ENCODE peak calls at places on chromosomes 5 and 9, in nine cellular contexts. S, B, P, J, M, R, Q, W and Z are unnamed samples.

GRCh38 chr9:7178729-7179128 is 421.0 kb downstream of the KDM4C start:
- DNase-seq in S (no peak), B (no peak), P (no peak), J (no peak), M (no peak), R (no peak), Q (no peak), W (no peak), Z (no peak)

GRCh38 chr5:37738057-37738691 is 101.7 kb downstream of the GDNF start:
- DNase-seq in S (no peak), B (no peak), P (no peak), J (no peak), M (no peak), R (no peak), Q (no peak), W (peak; percentile 93), Z (peak; percentile 68)

GRCh38 chr5:180873628-180874520 is 12.8 kb upstream of the ZFP62 start:
- DNase-seq in S (no peak), B (no peak), P (peak; percentile 36), J (peak; percentile 74), M (no peak), R (no peak), Q (peak; percentile 73), W (peak; percentile 38), Z (no peak)

GRCh38 chr9:89941875-89942274 is 337.1 kb downstream of the GADD45G start:
- DNase-seq in S (no peak), B (no peak), P (no peak), J (no peak), M (no peak), R (no peak), Q (no peak), W (no peak), Z (peak; percentile 77)

GRCh38 chr5:146313027-146313426 is 25.6 kb upstream of the POU4F3 start:
- DNase-seq in S (no peak), B (no peak), P (no peak), J (no peak), M (no peak), R (no peak), Q (no peak), W (no peak), Z (no peak)

GRCh38 chr9:122281368-122281767 is 16.7 kb downstream of the MRRF start:
- DNase-seq in S (no peak), B (no peak), P (no peak), J (no peak), M (no peak), R (no peak), Q (no peak), W (no peak), Z (no peak)

GRCh38 chr5:145237843-145238242 is 597.3 kb downstream of the PRELID2 start:
- DNase-seq in S (no peak), B (peak; percentile 34), P (no peak), J (peak; percentile 47), M (peak; percentile 53), R (no peak), Q (peak; percentile 79), W (peak; percentile 53), Z (no peak)

GRCh38 chr9:82247318-82247717 is 258.7 kb downstream of the SPATA31D1 start:
- DNase-seq in S (no peak), B (no peak), P (no peak), J (no peak), M (no peak), R (no peak), Q (peak; percentile 9), W (no peak), Z (no peak)

GRCh38 chr5:56080375-56081052 is 85.8 kb upstream of the IL6ST start:
- DNase-seq in S (no peak), B (no peak), P (no peak), J (no peak), M (no peak), R (no peak), Q (peak; percentile 27), W (no peak), Z (no peak)

GRCh38 chr9:112351184-112351583 is 17.8 kb upstream of the PTBP3 start:
- DNase-seq in S (no peak), B (no peak), P (no peak), J (no peak), M (no peak), R (no peak), Q (no peak), W (no peak), Z (no peak)

GRCh38 chr5:125372694-125373621 is 626.5 kb upstream of the ZNF608 start:
- DNase-seq in S (no peak), B (no peak), P (no peak), J (no peak), M (no peak), R (no peak), Q (no peak), W (peak; percentile 63), Z (no peak)

GRCh38 chr5:157520911-157521703 is 54.5 kb downstream of the ADAM19 start:
- DNase-seq in S (no peak), B (no peak), P (peak; percentile 45), J (no peak), M (no peak), R (no peak), Q (no peak), W (no peak), Z (no peak)
- TF ChIP-seq CTCF in S (no peak), B (no peak), P (no peak), J (no peak), M (no peak), R (no peak), Q (no peak), W (peak; percentile 46), Z (no peak)

GRCh38 chr9:104088416-104088815 is 5.7 kb upstream of the SMC2 start:
- DNase-seq in S (no peak), B (no peak), P (no peak), J (no peak), M (no peak), R (no peak), Q (no peak), W (no peak), Z (no peak)

GRCh38 chr9:104091028-104091590 is 3.0 kb upstream of the SMC2 start:
- DNase-seq in S (no peak), B (no peak), P (no peak), J (peak; percentile 20), M (no peak), R (no peak), Q (no peak), W (no peak), Z (no peak)

GRCh38 chr9:104090578-104090977 is 3.5 kb upstream of the SMC2 start:
- DNase-seq in S (no peak), B (no peak), P (no peak), J (no peak), M (no peak), R (no peak), Q (no peak), W (no peak), Z (no peak)

GRCh38 chr9:104085538-104085937 is 8.6 kb upstream of the SMC2 start:
- DNase-seq in S (no peak), B (no peak), P (no peak), J (no peak), M (no peak), R (no peak), Q (no peak), W (no peak), Z (no peak)

DNA sequence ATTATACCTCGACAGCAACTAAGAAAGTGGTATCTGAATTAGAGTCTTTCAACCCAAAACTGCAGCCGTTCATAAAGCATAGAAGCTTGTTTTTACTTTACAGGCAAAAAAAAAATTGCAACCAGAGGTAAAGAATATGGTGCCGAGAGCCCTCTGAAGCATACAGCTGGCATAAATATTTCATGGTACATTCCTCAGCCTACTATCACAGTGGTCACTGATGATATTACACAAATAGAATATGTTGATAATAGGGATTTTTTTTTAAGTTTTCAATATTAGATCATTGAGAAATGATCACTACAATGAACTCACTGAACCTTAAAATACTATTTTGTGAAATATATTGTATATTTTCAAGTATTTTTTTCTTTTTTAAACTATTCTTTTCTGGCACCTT is 6.2 kb upstream of the SMC2 start:
- DNase-seq in S (no peak), B (no peak), P (no peak), J (no peak), M (no peak), R (no peak), Q (no peak), W (no peak), Z (no peak)
- TF ChIP-seq CTCF in S (no peak), B (no peak), P (no peak), J (no peak), M (peak; percentile 30), R (no peak), Q (no peak), W (no peak), Z (no peak)

GRCh38 chr9:108416321-108416720 is 439.5 kb downstream of the ACTL7B start:
- DNase-seq in S (no peak), B (no peak), P (no peak), J (no peak), M (no peak), R (no peak), Q (no peak), W (no peak), Z (no peak)
- TF ChIP-seq CTCF in S (no peak), B (no peak), P (no peak), J (no peak), M (no peak), R (no peak), Q (no peak), W (peak; percentile 38), Z (no peak)

GRCh38 chr5:93088566-93088965 is 492.5 kb downstream of the NR2F1-AS1 start:
- DNase-seq in S (no peak), B (no peak), P (no peak), J (no peak), M (no peak), R (no peak), Q (no peak), W (no peak), Z (no peak)

GRCh38 chr5:93090698-93091097 is 490.3 kb downstream of the NR2F1-AS1 start:
- DNase-seq in S (no peak), B (no peak), P (no peak), J (no peak), M (no peak), R (no peak), Q (no peak), W (no peak), Z (no peak)

GRCh38 chr5:93096561-93096960 is 484.5 kb downstream of the NR2F1-AS1 start:
- DNase-seq in S (no peak), B (no peak), P (no peak), J (no peak), M (no peak), R (no peak), Q (no peak), W (no peak), Z (no peak)

GRCh38 chr5:93088997-93089396 is 492.0 kb downstream of the NR2F1-AS1 start:
- DNase-seq in S (no peak), B (no peak), P (no peak), J (no peak), M (no peak), R (no peak), Q (no peak), W (no peak), Z (no peak)

DNA sequence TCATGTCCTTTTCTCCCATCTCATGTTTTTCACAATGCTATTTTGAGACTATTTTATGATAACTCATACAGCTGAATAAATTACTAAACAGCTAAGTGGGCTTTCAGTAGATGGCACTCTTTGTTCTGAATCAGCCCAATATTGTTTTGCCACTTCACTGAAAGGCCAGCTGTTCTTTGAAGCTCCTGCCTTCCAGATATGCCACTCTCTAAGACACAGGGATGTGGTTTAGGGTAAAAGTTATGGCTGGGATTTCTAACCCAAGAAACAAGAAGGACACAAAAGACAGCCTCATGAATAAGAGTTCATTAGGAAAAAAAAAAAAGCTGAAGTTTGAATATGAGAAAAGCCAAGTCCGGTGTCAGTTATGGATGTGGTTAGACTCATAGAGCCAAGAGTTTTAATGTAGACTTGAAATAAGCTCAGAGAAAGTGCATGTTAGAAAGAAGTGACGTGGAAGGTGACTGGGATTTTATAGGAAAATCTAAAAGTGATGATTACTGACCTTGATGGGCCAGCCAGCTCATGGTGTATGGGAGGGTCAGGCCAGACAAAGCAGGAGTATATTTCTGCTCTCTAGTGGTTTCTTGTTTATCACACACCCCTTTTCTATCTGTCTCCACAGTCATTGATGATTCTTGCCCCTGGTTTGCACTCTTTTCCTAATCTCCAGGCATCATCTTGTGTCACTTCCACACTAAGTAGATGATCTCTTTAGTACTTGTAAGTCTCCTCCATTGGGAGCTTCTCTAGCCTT is 488.5 kb downstream of the NR2F1-AS1 start:
- DNase-seq in S (no peak), B (no peak), P (no peak), J (no peak), M (no peak), R (no peak), Q (no peak), W (peak; percentile 30), Z (no peak)
- TF ChIP-seq CTCF in S (no peak), B (no peak), P (no peak), J (no peak), M (no peak), R (no peak), Q (no peak), W (peak; percentile 56), Z (peak; percentile 57)